ENCODE peak calls at places on chromosomes 3 and 15, in six cellular contexts. H is nephron progenitor cell, Q is spleen, M is HT1080, K is HTR-8/SVneo, O is T1000. C is an unnamed sample.

GRCh38 chr3:108334698-108335097 is 38.4 kb downstream of the HHLA2 start:
- DNase-seq in H (no peak), Q (no peak), M (peak), K (no peak), O (no peak), C (peak)

GRCh38 chr3:14806641-14807263 is 12.0 kb upstream of the FGD5 start:
- DNase-seq in H (no peak), Q (peak), M (peak), K (no peak), O (no peak), C (peak)

GRCh38 chr15:99421758-99422157 is 144.0 kb upstream of the MEF2A start:
- DNase-seq in H (no peak), Q (no peak), M (no peak), K (no peak), O (no peak), C (no peak)

GRCh38 chr15:82655606-82656005 is 8.4 kb upstream of the CPEB1 start:
- DNase-seq in H (no peak), Q (no peak), M (no peak), K (no peak), O (no peak), C (no peak)

GRCh38 chr3:167184511-167184910 is 195.6 kb downstream of the ZBBX start:
- DNase-seq in H (peak), Q (no peak), M (peak), K (no peak), O (no peak), C (peak)

GRCh38 chr3:150370982-150371381 is 37.1 kb upstream of the TSC22D2 start:
- DNase-seq in H (no peak), Q (no peak), M (no peak), K (no peak), O (no peak), C (peak)

GRCh38 chr3:172675371-172676193 is 35.3 kb downstream of the NCEH1 start:
- DNase-seq in H (peak), Q (no peak), M (peak), K (no peak), O (no peak), C (peak)

GRCh38 chr3:67979342-67979741 is 324.9 kb upstream of the SUCLG2 start:
- DNase-seq in H (no peak), Q (no peak), M (no peak), K (no peak), O (no peak), C (no peak)

GRCh38 chr3:161348791-161349400 is 22.4 kb downstream of the SPTSSB start:
- DNase-seq in H (no peak), Q (no peak), M (peak), K (no peak), O (no peak), C (peak)

GRCh38 chr3:73484656-73485248 is 140.0 kb downstream of the PDZRN3 start:
- DNase-seq in H (no peak), Q (no peak), M (peak), K (no peak), O (no peak), C (no peak)

GRCh38 chr3:101667844-101668243 is 9.1 kb downstream of the ZBTB11 start:
- DNase-seq in H (no peak), Q (no peak), M (no peak), K (no peak), O (no peak), C (no peak)

GRCh38 chr3:140203510-140203909 is 268.5 kb downstream of the CLSTN2 start:
- DNase-seq in H (no peak), Q (no peak), M (no peak), K (no peak), O (no peak), C (peak)

C was measured in kidney tubule cell.